ENCODE peak calls at places on chromosomes 3 and 15, in six cellular contexts. U is stimulated activated CD8-positive, alpha-beta memory T cell treated with anti-CD3 and anti-CD28 coated beads, Interleukin-4, amount 100 ng/mL, for 4 hours; A is mucosa of gallbladder; O is skeletal muscle cell; G is cardiac muscle cell; D is stimulated activated CD4-positive, alpha-beta T cell treated with anti-CD3 and anti-CD28 coated beads, Interleukin-4, amount 100 ng/mL, for 1 hour. H is an unnamed sample.

GRCh38 chr15:71683401-71684274 is 126.7 kb upstream of the NR2E3 start:
- DNase-seq in U (no peak), A (no peak), O (no peak), G (no peak), D (no peak), H (peak)

GRCh38 chr3:64000446-64001055 is 22.7 kb downstream of the PSMD6 start:
- DNase-seq in U (no peak), A (no peak), O (no peak), G (no peak), D (no peak), H (no peak)

GRCh38 chr15:25790003-25790660 is 73.0 kb downstream of the ATP10A start:
- DNase-seq in U (no peak), A (peak), O (peak), G (no peak), D (peak), H (peak)

GRCh38 chr3:128786434-128787020 is 60.5 kb downstream of the RAB7A start:
- DNase-seq in U (no peak), A (no peak), O (no peak), G (no peak), D (no peak), H (no peak)

GRCh38 chr3:134486577-134487041 is 752 bp downstream of the CEP63 start:
- DNase-seq in U (peak), A (no peak), O (no peak), G (no peak), D (no peak), H (peak)

GRCh38 chr15:63502843-63503738 is 1.3 kb upstream of the USP3 start:
- DNase-seq in U (peak), A (peak), O (peak), G (peak), D (peak), H (peak)

GRCh38 chr3:131026321-131027151 is at the start of the genes ASTE1 and NEK11:
- DNase-seq in U (peak), A (peak), O (peak), G (peak), D (peak), H (peak)

GRCh38 chr3:89358281-89358680 is 250.9 kb downstream of the EPHA3 start:
- DNase-seq in U (no peak), A (no peak), O (no peak), G (no peak), D (no peak), H (no peak)

GRCh38 chr3:150132101-150132749 is 161.5 kb upstream of the PFN2 start:
- DNase-seq in U (no peak), A (no peak), O (no peak), G (no peak), D (no peak), H (peak)

GRCh38 chr3:76726034-76726433 is 313.9 kb upstream of the ROBO2 start:
- DNase-seq in U (no peak), A (no peak), O (no peak), G (no peak), D (no peak), H (no peak)

GRCh38 chr15:45314960-45315359 is 62.9 kb downstream of the SLC28A2 start:
- DNase-seq in U (no peak), A (peak), O (no peak), G (no peak), D (no peak), H (peak)

GRCh38 chr3:69509288-69509687 is 123.4 kb upstream of the FRMD4B start:
- DNase-seq in U (no peak), A (no peak), O (no peak), G (no peak), D (no peak), H (no peak)

GRCh38 chr3:185552358-185552877 is at the start of gene LIPH:
- DNase-seq in U (no peak), A (peak), O (no peak), G (peak), D (no peak), H (peak)

GRCh38 chr15:25971053-25971452 is 107.9 kb upstream of the ATP10A start:
- DNase-seq in U (no peak), A (no peak), O (no peak), G (no peak), D (no peak), H (no peak)

GRCh38 chr15:88246666-88247446 is 9.7 kb downstream of the NTRK3 start:
- DNase-seq in U (peak), A (peak), O (no peak), G (peak), D (peak), H (peak)

GRCh38 chr3:197750396-197750831 is 731 bp downstream of the FYTTD1 start:
- DNase-seq in U (no peak), A (peak), O (no peak), G (peak), D (peak), H (peak)

GRCh38 chr3:104561324-104561723 is 805.4 kb upstream of the ALCAM start:
- DNase-seq in U (no peak), A (no peak), O (no peak), G (no peak), D (no peak), H (no peak)

GRCh38 chr3:14057701-14058100 is 67.0 kb downstream of the CHCHD4 start:
- DNase-seq in U (no peak), A (no peak), O (no peak), G (no peak), D (no peak), H (no peak)